ENCODE peak calls at places on chromosome 18, in six cellular contexts. P, H, E, B, F and S are unnamed samples. For H3K4me1, the result is how much of the 10 kb centered on the place peaks cover.

GRCh38 chr18:48982269-48982668 is 31.5 kb upstream of the SMAD7 start:
- DNase-seq in F (no peak), B (no peak), P (no peak), E (no peak), H (no peak), S (no peak)

GRCh38 chr18:29191263-29191662 is 1014.3 kb upstream of the CDH2 start:
- DNase-seq in F (no peak), H (no peak), B (no peak), P (no peak), E (peak), S (no peak)

GRCh38 chr18:40867452-40867851 is 1087.6 kb upstream of the PIK3C3 start:
- DNase-seq in B (no peak), F (no peak), H (no peak), P (no peak), E (no peak), S (no peak)

GRCh38 chr18:51009071-51009470 is 20.9 kb upstream of the SMAD4 start:
- DNase-seq in F (no peak), E (no peak), P (no peak), H (no peak), B (no peak), S (no peak)

GRCh38 chr18:47644896-47645295 is 285.6 kb downstream of the SMAD2 start:
- DNase-seq in E (no peak), B (no peak), H (no peak), P (no peak), F (no peak), S (no peak)

GRCh38 chr18:23021625-23022024 is 88.5 kb downstream of the RBBP8 start:
- DNase-seq in H (no peak), P (no peak), F (no peak), B (no peak), E (no peak), S (no peak)

GRCh38 chr18:22550366-22550765 is 132.7 kb upstream of the CTAGE1 start:
- DNase-seq in B (no peak), E (no peak), P (no peak), F (no peak), H (no peak), S (no peak)

GRCh38 chr18:55256568-55257289 is 297.5 kb upstream of the CCDC68 start:
- DNase-seq in P (no peak), F (no peak), B (no peak), H (no peak), E (no peak), S (no peak)

GRCh38 chr18:42164556-42164955 is 209.5 kb downstream of the PIK3C3 start:
- DNase-seq in B (no peak), H (no peak), F (no peak), E (no peak), P (no peak), S (no peak)

GRCh38 chr18:48308027-48308635 is 101.1 kb downstream of the ZBTB7C start:
- DNase-seq in E (no peak), B (peak), P (no peak), H (no peak), F (no peak), S (no peak)

GRCh38 chr18:23719634-23720201 is 30.5 kb downstream of the LAMA3 start:
- DNase-seq in H (no peak), E (peak), F (no peak), P (no peak), B (peak), S (no peak)

GRCh38 chr18:28176674-28176932 is 327 bp downstream of the CDH2 start:
- DNase-seq in E (peak), H (no peak), P (no peak), F (no peak), B (no peak), S (no peak)

GRCh38 chr18:9918016-9918680 is 4.3 kb downstream of the VAPA start:
- DNase-seq in H (no peak), F (no peak), P (no peak), E (peak), B (no peak), S (no peak)
- H3K4me1 ChIP-seq in H (half or more), F (half or more), P (under half), E (half or more), B (half or more), S (under half)

DNA sequence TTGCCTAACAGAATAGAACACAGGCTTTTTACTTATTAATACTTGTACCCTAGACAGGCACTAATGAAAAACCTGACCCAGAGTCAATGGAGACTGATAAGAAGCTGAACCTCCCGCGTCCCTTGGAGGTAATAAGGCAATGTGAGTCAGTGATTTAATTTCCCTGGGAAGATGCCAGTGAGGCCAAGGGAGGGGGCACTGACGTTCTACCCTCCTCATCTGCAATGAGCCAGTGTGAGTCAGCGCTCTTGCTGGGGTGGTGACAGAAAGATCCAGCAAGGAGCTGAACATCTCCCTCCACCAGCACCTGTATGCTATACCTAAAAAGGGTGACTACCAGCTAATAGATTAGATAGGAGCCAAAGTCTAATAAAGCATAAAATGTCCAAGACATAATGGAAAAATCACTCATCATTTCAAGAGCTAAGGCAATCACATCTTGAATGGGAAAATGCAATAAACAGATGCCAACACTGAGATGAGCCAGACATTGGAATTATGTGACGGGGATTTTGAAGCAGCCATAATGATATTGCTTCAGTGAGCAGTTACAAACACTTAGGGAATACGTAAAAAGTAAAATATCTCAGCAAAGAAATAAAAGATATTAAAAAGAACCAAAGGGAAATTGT is 116.9 kb downstream of the TPGS2 start:
- DNase-seq in F (no peak), E (peak), H (no peak), B (peak), P (no peak), S (no peak)
- H3K4me1 ChIP-seq in F (under half), E (under half), H (under half), B (under half), P (under half), S (under half)

DNA sequence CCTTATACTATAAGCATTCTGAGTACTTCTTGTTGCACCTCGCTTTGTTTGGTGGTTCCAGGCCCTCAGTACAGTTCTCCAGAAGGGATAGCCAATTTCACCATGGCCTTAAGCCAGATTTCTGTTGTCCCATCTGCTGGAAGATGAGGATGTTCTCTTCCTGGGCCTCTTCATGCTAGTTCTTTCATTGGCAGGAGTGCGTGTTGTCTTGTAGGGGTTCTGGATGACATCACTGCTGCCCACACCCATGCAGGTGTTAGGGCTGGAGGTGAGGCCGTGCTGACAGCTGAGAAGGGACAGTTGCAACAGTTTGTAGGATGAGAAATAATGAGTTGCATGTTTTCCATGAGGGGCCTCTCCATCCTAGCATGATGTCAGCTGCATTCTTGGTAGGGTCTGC is 142.9 kb downstream of the LDLRAD4 start:
- DNase-seq in F (no peak), P (no peak), H (no peak), B (no peak), E (no peak), S (no peak)
- H3K4me1 ChIP-seq in F (under half), P (under half), H (under half), B (under half), E (under half), S (under half)

GRCh38 chr18:12021077-12021476 is 39.8 kb downstream of the IMPA2 start:
- DNase-seq in B (no peak), P (no peak), H (no peak), F (no peak), E (no peak), S (no peak)
- H3K4me1 ChIP-seq in B (under half), P (under half), H (half or more), F (under half), E (under half), S (under half)

DNA sequence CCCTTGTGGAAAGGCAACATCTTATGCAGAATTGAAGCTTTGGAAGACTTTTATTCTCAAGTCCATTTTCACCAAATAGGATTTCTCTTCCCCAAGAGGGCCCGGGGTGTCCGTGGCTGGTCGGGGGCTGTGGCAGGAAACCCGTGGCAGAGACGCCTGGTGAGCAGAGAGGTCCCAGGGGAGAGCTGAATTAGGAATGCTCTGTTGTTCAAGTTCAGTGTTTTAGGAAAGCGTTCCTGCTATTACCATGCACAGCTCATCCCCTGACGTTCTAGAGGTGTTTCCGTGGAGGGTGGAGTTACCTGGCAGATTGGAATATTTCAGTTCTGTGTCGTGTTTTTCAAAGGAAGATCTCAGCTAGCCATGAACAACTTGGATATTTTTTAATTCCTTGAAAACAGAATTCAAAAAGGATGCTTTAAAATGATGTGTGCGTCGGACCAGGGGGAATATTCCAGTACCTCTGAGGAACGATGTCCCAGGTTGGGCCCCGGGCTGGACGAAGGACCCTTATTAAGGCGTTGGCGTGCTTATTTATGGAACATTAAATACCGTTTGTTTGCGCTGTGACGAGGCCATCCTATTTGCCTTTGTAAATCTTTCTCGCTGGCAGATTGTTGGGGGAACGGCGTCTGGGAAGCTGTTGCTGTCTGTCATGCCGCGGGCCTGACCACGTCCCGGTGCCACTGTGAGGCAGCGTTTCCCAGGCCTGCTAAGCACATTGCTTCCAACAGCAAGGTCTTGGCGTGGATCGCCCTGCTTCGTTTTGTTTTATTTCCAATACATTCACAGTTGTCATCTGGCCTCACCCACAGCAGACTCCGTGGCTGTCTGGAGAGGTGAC is 8.2 kb downstream of the NFATC1 start:
- DNase-seq in P (peak), B (no peak), F (no peak), E (no peak), H (no peak), S (peak)
- H3K4me1 ChIP-seq in P (under half), B (under half), F (under half), E (under half), H (half or more), S (under half)

GRCh38 chr18:63299837-63300787 is 19.5 kb downstream of the BCL2 start:
- DNase-seq in H (no peak), E (no peak), B (no peak), P (no peak), F (no peak), S (no peak)
- H3K4me1 ChIP-seq in H (half or more), E (under half), B (under half), P (under half), F (half or more), S (under half)